ENCODE peak calls at places on chromosomes 13 and 19, in eight cellular contexts. C is endodermal cell, N is uterus, H is left ventricle myocardium inferior, L is stomach, V is heart left ventricle, W is upper lobe of left lung, M is mucosa of descending colon. Y is an unnamed sample. For H3K36me3, the result is how much of the 10 kb centered on the place peaks cover.

GRCh38 chr13:55307909-55308308 is 1832.8 kb upstream of the PRR20A start:
- DNase-seq in L (no peak), W (no peak), C (no peak), N (no peak), M (no peak), V (no peak), H (no peak), Y (no peak)

GRCh38 chr19:49342291-49342721 is 7.1 kb downstream of the CD37 start:
- DNase-seq in M (no peak), H (no peak), C (peak), W (no peak), N (no peak), V (no peak), L (no peak), Y (no peak)

GRCh38 chr19:6232567-6232966 is 47.2 kb downstream of the MLLT1 start:
- DNase-seq in V (peak), H (no peak), M (no peak), W (no peak), L (no peak), N (peak), C (no peak), Y (no peak)

GRCh38 chr13:29758591-29759114 is 91.8 kb downstream of the UBL3 start:
- DNase-seq in C (no peak), V (no peak), N (no peak), L (peak), H (no peak), M (peak), W (no peak), Y (no peak)

GRCh38 chr19:33621811-33622504 is at the start of gene CHST8:
- DNase-seq in N (peak), C (peak), M (no peak), L (peak), H (peak), V (peak), W (peak), Y (no peak)

GRCh38 chr13:31192306-31192705 is 7.5 kb upstream of the B3GLCT start:
- DNase-seq in N (no peak), H (no peak), L (no peak), V (no peak), C (no peak), W (no peak), M (no peak), Y (no peak)

GRCh38 chr13:31970237-31970930 is 61.2 kb upstream of the FRY start:
- DNase-seq in W (no peak), H (no peak), M (no peak), C (no peak), N (no peak), V (no peak), L (no peak), Y (no peak)

GRCh38 chr13:111142472-111142871 is 27.4 kb downstream of the ARHGEF7 start:
- DNase-seq in H (no peak), V (no peak), L (no peak), W (no peak), N (no peak), M (no peak), C (no peak), Y (no peak)

GRCh38 chr19:34932494-34932893 is 5.8 kb downstream of the ZNF30 start:
- DNase-seq in L (no peak), H (no peak), W (no peak), C (no peak), V (no peak), M (no peak), N (no peak), Y (no peak)

GRCh38 chr19:14632286-14632685 is 42.4 kb downstream of the ADGRE3 start:
- DNase-seq in M (no peak), C (peak), N (no peak), L (no peak), W (no peak), V (no peak), H (no peak), Y (no peak)

GRCh38 chr19:29491995-29492577 is 33.7 kb upstream of the VSTM2B start:
- DNase-seq in W (no peak), V (no peak), H (no peak), N (no peak), L (no peak), C (peak), M (no peak), Y (no peak)

GRCh38 chr19:53991224-53992113 is at the start of gene CACNG6:
- DNase-seq in M (no peak), V (no peak), H (no peak), L (peak), N (no peak), C (peak), W (no peak), Y (no peak)

GRCh38 chr13:110109910-110110309 is 197.0 kb downstream of the COL4A1 start:
- DNase-seq in W (peak), N (peak), H (peak), M (peak), C (peak), V (peak), L (no peak), Y (peak)

GRCh38 chr13:20721454-20722357 is 18.2 kb downstream of the IL17D start:
- DNase-seq in L (peak), N (peak), H (peak), C (peak), W (peak), V (peak), M (peak), Y (peak)

GRCh38 chr13:93066187-93066586 is 160.4 kb upstream of the GPC6 start:
- DNase-seq in H (no peak), M (no peak), V (peak), L (no peak), W (no peak), C (no peak), N (no peak), Y (no peak)

GRCh38 chr19:38093587-38093986 is 130.4 kb downstream of the DPF1 start:
- DNase-seq in L (no peak), W (peak), C (no peak), V (peak), N (no peak), M (no peak), H (peak), Y (no peak)

GRCh38 chr19:55005684-55006488 is 32.2 kb downstream of the GP6 start:
- DNase-seq in C (peak), L (no peak), H (no peak), V (no peak), N (no peak), W (no peak), M (no peak), Y (no peak)

GRCh38 chr13:36841411-36841810 is 22.4 kb downstream of the RFXAP start:
- DNase-seq in H (no peak), W (no peak), L (no peak), C (no peak), N (no peak), M (no peak), V (no peak), Y (no peak)
- TF ChIP-seq CTCF in H (no peak), W (no peak), L (no peak), C (no peak), N (no peak), M (no peak), V (no peak), Y (no peak)

GRCh38 chr19:7421941-7422744 is 66.7 kb downstream of the PEX11G start:
- DNase-seq in L (peak), M (no peak), C (no peak), H (no peak), N (no peak), W (no peak), V (no peak), Y (no peak)
- H3K36me3 ChIP-seq in L (under half), M (under half), C (under half), H (under half), N (under half), W (under half), V (under half), Y (under half)

DNA sequence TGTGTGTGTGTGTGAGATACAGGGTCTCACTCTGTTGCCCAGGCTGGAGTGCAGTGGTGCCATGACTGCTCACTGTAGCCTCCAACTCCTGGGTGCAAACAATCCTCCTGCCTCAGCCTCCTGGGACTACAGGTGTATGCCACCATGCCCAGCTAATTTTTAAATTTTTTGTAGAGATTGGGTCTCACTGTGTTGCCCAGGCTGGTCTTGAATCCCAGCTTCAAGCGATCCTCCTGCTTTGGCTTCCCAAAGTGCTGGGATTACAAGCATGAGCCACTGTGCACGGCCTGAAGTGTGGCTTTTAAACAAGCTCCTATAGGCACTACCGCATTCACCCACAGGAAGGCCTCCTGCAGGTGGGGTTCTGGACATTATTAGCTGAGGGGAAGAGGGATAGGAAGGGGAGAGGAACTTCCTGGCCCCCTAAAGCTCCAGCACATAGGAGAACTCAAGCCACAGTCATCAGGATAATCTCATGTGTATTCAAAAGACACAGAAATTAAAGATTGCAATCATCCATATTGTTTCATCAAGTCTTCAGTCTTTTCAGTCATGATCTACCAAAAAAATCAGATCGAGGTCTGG is 24.8 kb upstream of the SLC46A3 start:
- DNase-seq in H (no peak), L (no peak), N (no peak), V (no peak), W (no peak), C (peak), M (no peak), Y (no peak)
- TF ChIP-seq CTCF in H (no peak), L (no peak), N (no peak), V (no peak), W (no peak), C (no peak), M (no peak), Y (no peak)

GRCh38 chr19:3454656-3455392 is 25.5 kb downstream of the SMIM24 start:
- DNase-seq in N (no peak), V (no peak), H (no peak), W (no peak), L (no peak), M (no peak), C (no peak), Y (no peak)
- H3K36me3 ChIP-seq in N (under half), V (half or more), H (half or more), W (under half), L (half or more), M (under half), C (under half), Y (half or more)

DNA sequence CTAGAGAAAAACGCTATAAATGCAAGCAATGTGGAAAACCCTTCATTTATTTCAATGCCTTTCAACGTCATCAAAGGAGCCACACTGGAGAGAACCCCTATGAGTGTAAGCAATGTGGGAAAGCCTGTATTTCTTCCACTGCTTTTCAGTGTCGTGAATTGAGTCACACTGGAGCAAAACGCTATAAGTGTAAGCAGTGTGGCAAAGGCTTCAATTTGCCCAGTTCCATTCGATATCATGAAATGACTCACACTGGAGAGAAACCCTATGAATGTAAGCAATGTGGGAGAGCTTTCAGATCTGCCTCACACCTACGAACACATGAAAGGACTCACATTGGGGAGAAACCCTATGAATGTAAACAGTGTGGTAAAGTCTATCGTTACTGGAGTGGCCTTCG is 27.4 kb downstream of the ZNF20 start:
- DNase-seq in L (no peak), H (no peak), N (no peak), C (no peak), M (no peak), V (no peak), W (no peak), Y (no peak)
- TF ChIP-seq CTCF in L (no peak), H (no peak), N (no peak), C (no peak), M (no peak), V (no peak), W (no peak), Y (no peak)

DNA sequence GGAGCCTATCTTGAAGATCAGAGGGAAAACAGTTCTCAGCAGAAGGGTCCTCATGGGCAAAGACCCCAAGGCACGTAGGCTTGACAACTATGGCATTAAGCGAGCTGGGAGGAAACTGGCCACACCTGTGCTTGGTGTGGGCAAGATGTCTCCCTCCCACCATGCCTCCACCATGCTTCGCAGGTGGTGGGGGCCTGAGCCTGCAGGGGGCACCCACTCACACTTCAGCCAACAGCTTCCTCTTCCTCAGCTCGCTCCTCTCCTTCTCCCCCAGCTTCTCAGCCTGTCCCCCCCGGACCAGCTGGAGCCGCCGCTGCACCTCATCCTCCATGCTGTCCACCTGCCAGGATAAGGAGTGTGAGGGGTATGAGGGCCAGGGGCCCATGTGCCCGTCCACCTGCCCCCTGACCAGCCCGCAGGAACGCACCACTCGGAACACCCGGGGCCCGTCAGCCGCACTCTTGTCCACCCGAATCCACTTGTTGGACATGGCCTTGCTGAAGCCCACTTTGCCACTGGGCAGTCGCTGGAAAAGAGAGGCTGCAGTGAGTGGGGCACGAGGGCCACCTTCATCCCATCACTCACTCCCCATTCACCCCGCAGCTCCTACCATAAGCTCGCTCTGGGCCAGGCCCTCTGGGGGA is 3.4 kb downstream of the FARSA start:
- DNase-seq in M (no peak), L (no peak), N (no peak), V (no peak), W (peak), H (no peak), C (no peak), Y (no peak)
- H3K36me3 ChIP-seq in M (under half), L (half or more), N (under half), V (half or more), W (under half), H (half or more), C (under half), Y (half or more)

GRCh38 chr19:58499021-58499927 is 12.5 kb downstream of the SLC27A5 start:
- DNase-seq in C (peak), H (peak), W (peak), N (peak), L (peak), M (peak), V (peak), Y (peak)
- TF ChIP-seq CTCF in C (peak), H (peak), W (peak), N (peak), L (no peak), M (no peak), V (no peak), Y (peak)

DNA sequence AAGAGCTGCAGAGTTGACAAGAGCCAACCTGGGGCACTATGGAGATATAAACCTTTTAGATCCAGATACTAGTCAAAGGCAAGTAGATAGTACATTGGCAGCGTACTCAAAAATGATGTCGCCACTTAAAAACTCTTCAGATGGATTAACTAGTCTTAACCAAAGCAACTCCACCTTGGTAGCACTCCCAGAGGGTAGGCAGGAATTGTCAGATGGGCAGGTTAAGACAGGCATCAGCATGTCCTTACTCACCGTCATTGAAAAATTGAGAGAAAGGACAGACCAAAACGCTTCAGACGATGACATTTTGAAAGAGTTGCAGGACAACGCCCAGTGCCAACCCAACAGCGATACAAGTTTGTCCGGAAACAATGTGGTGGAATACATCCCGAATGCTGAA is 8.9 kb downstream of the ZNF507 start:
- DNase-seq in H (no peak), M (no peak), C (no peak), L (no peak), V (no peak), W (no peak), N (no peak), Y (no peak)
- H3K36me3 ChIP-seq in H (half or more), M (under half), C (half or more), L (half or more), V (half or more), W (under half), N (under half), Y (half or more)

DNA sequence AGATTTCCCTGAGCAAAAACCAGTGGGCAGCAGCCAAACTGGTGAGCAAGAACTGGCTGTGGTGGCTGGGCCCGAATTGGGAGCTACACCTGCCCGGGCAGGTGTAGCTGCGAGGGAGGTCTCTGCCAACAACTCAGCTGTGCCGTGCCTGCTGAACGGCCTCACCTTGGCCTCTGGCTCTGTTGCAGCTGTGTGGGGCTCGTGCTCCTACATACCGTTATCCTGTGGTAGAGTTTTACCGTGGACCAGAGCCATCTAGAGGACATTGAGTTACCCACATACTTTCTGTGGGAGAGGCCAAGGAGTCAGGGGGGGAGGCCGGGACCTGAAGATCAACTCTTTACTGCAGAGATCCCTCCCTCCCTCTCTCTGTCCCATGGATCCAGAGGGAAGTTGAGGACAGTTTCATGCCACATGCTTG is 113.2 kb downstream of the TM9SF2 start:
- DNase-seq in C (peak), V (no peak), L (peak), N (no peak), W (no peak), M (no peak), H (no peak), Y (no peak)
- TF ChIP-seq CTCF in C (peak), V (no peak), L (no peak), N (no peak), W (no peak), M (no peak), H (peak), Y (no peak)

Y was measured in tibial artery.